ENCODE peak calls at places on chromosomes 11 and 22, in five cellular contexts. P is effector memory CD4-positive, alpha-beta T cell; T is GM23248; J is tibial nerve; M is Peyer's patch. B is an unnamed sample.

GRCh38 chr22:37639771-37640590 is 512 bp downstream of the SH3BP1 start:
- DNase-seq in M (peak; percentile 68), J (no peak), T (peak; percentile 32), P (no peak), B (no peak)

GRCh38 chr22:37002633-37003032 is 16.6 kb downstream of the TST start:
- DNase-seq in T (no peak), J (no peak), P (no peak), M (no peak), B (no peak)

GRCh38 chr11:35412285-35412684 is 7.1 kb downstream of the SLC1A2 start:
- DNase-seq in M (no peak), P (no peak), J (no peak), T (peak; percentile 39), B (no peak)

GRCh38 chr22:37663521-37664140 is 5.1 kb downstream of the PDXP start:
- DNase-seq in J (no peak), T (no peak), P (no peak), M (no peak), B (no peak)

GRCh38 chr22:32964411-32965057 is 93.6 kb downstream of the SYN3 start:
- DNase-seq in T (no peak), P (no peak), M (no peak), J (no peak), B (no peak)

GRCh38 chr22:48581821-48582469 is 1245.7 kb downstream of the BRD1 start:
- DNase-seq in P (no peak), J (no peak), M (no peak), T (no peak), B (no peak)

GRCh38 chr11:18013790-18014507 is 1.1 kb upstream of the SERGEF start:
- DNase-seq in P (no peak), J (no peak), T (peak; percentile 39), M (no peak), B (no peak)

GRCh38 chr11:7143908-7144307 is 55.1 kb downstream of the RBMXL2 start:
- DNase-seq in T (peak; percentile 42), P (no peak), J (no peak), M (no peak), B (no peak)

GRCh38 chr11:116500833-116501622 is 271.8 kb downstream of the BUD13 start:
- DNase-seq in M (no peak), P (no peak), J (no peak), T (no peak), B (no peak)

GRCh38 chr22:41815716-41816115 is 15.2 kb downstream of the CCDC134 start:
- DNase-seq in P (no peak), T (no peak), J (no peak), M (no peak), B (no peak)

GRCh38 chr11:44563716-44564115 is 1.7 kb upstream of the CD82 start:
- DNase-seq in J (no peak), P (no peak), T (peak; percentile 63), M (no peak), B (no peak)

GRCh38 chr22:49093192-49093880 is 734.3 kb downstream of the BRD1 start:
- DNase-seq in T (no peak), M (no peak), J (no peak), P (no peak), B (no peak)

GRCh38 chr11:31827458-31828206 is 16.5 kb upstream of the PAX6 start:
- DNase-seq in J (no peak), M (no peak), P (no peak), T (no peak), B (no peak)

GRCh38 chr11:117704416-117705150 is 92.4 kb downstream of the DSCAML1 start:
- DNase-seq in T (no peak), P (no peak), M (no peak), J (no peak), B (no peak)

GRCh38 chr11:40294343-40294723 is 1165.1 kb downstream of the LRRC4C start:
- DNase-seq in T (no peak), P (no peak), J (no peak), M (no peak), B (no peak)

GRCh38 chr11:63536669-63537292 is at the start of gene PLAAT4:
- DNase-seq in P (no peak), T (peak; percentile 62), J (no peak), M (peak; percentile 74), B (no peak)

GRCh38 chr22:31871475-31871874 is 72.9 kb upstream of the YWHAH start:
- DNase-seq in T (no peak), P (no peak), J (no peak), M (no peak), B (no peak)

GRCh38 chr22:27399161-27399560 is 402.4 kb downstream of the MN1 start:
- DNase-seq in J (no peak), M (no peak), T (peak; percentile 65), P (no peak), B (no peak)

GRCh38 chr11:100863080-100863581 is 176.0 kb downstream of the ARHGAP42 start:
- DNase-seq in J (no peak), M (no peak), P (no peak), T (peak; percentile 81), B (no peak)

GRCh38 chr11:15179167-15179566 is 64.4 kb downstream of the INSC start:
- DNase-seq in M (no peak), P (no peak), J (no peak), T (peak; percentile 69), B (peak; percentile 42)

GRCh38 chr22:40469181-40469580 is 98.8 kb downstream of the SGSM3 start:
- DNase-seq in J (no peak), M (no peak), P (no peak), T (no peak), B (no peak)

GRCh38 chr11:64848779-64849599 is 4.5 kb upstream of the CDC42BPG start:
- DNase-seq in M (peak; percentile 95), P (no peak), J (no peak), T (no peak), B (no peak)

GRCh38 chr11:79263001-79263400 is 177.8 kb downstream of the TENM4 start:
- DNase-seq in T (no peak), P (no peak), M (no peak), J (no peak), B (no peak)

GRCh38 chr11:20031155-20032001 is 128.9 kb downstream of the DBX1 start:
- DNase-seq in T (peak; percentile 87), J (no peak), P (no peak), M (no peak), B (no peak)

GRCh38 chr11:43567396-43567975 is 113.1 kb upstream of the HSD17B12 start:
- DNase-seq in M (no peak), P (no peak), J (no peak), T (peak; percentile 71), B (peak; percentile 28)

GRCh38 chr22:44574057-44574456 is 76.0 kb upstream of the RTL6 start:
- DNase-seq in P (no peak), T (peak; percentile 94), M (peak; percentile 41), J (no peak), B (no peak)

GRCh38 chr22:31753005-31753633 is 700 bp upstream of the DEPDC5 start:
- DNase-seq in J (no peak), T (peak; percentile 45), P (no peak), M (peak; percentile 57), B (no peak)

GRCh38 chr22:50131894-50132293 is 38.6 kb upstream of the PANX2 start:
- DNase-seq in P (no peak), J (no peak), M (no peak), T (no peak), B (no peak)

GRCh38 chr11:116689413-116690127 is 83.2 kb downstream of the BUD13 start:
- DNase-seq in P (no peak), J (no peak), T (no peak), M (no peak), B (no peak)

GRCh38 chr22:45553333-45554039 is 50.8 kb downstream of the FBLN1 start:
- DNase-seq in P (no peak), J (peak; percentile 64), M (peak; percentile 78), T (peak; percentile 84), B (no peak)

GRCh38 chr11:60307507-60308195 is 19.4 kb upstream of the MS4A6E start:
- DNase-seq in J (no peak), M (no peak), T (no peak), P (no peak), B (no peak)

GRCh38 chr11:60305906-60306619 is 21.0 kb upstream of the MS4A6E start:
- DNase-seq in M (no peak), J (no peak), P (no peak), T (peak; percentile 11), B (no peak)

GRCh38 chr11:60315866-60316265 is 11.2 kb upstream of the MS4A6E start:
- DNase-seq in M (no peak), P (no peak), J (no peak), T (no peak), B (no peak)

GRCh38 chr11:60314607-60315321 is 12.3 kb upstream of the MS4A6E start:
- DNase-seq in M (no peak), T (no peak), J (no peak), P (no peak), B (no peak)

DNA sequence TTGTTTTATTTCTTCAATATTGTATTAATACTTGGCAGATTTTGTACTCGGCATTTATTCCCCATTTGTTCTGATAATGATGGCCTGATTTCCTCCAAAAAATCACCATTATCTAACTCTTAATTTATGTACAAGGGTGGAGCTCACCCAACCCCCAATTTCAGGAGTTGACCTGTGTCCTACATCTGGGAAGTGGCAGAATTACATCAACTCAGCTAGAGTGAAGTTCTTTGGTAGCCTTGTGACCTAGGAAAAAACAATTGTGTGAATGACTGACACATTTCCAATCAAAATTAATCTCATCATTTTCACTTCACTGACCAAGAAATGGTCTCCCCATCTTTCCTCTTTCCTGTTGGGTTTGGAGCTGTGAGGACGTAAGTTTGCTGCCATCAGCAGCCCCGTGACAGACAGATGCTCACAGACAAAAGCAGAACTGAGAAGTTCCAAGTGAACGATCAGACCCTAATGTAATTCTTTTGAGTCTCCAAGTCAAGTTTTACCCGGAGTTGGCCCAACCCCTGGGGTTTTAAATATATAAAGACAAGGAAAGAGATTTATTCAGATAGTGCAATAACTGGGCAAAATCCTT is 16.6 kb upstream of the MS4A6E start:
- DNase-seq in M (peak; percentile 59), J (peak; percentile 17), T (no peak), P (no peak), B (no peak)
- H3K27ac ChIP-seq in M (no peak overlapping the region), J (no peak overlapping the region), T (no peak overlapping the region), P (no peak overlapping the region), B (no peak overlapping the region)

GRCh38 chr11:70384486-70385152 is 13.7 kb upstream of the CTTN start:
- DNase-seq in M (no peak), J (no peak), P (no peak), T (no peak), B (no peak)
- H3K27ac ChIP-seq in M (no peak overlapping the region), J (no peak overlapping the region), P (no peak overlapping the region), T (no peak overlapping the region), B (peak overlapping the region; percentile 88)

DNA sequence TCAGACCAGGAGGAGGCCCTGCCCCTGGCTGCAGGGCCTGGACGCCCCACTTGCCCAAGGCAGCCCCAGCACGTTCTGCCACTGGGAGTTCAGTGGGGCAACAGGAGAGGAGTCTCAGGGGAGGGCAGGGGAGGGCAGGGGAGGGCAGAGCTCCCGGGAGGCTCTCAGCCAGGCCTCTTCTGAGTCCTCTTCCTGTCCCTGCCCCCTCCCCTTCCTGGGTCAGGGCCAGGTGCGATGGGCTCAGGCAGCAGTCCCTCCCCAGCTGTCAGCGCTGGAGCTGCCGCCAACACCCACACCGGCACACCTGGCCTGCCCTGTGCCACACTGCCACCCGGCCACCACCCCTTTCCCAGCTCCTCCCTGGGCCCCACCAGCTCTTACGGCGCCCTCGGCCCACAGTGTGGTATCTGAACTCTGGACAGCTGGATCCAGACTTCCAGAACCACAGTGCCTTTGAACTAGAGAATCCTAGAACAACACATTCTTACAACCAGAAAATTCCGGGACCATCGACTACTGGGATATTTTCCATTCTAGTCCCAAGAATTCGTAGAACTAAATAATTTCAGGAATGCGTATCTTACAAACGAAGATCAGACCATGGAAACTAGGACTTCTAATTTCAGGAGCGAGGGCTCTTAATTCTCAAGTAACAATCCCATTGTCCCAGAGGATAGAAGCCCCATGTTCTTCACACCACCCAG is 21.8 kb downstream of the RPL3 start:
- DNase-seq in J (no peak), T (no peak), P (no peak), M (peak; percentile 63), B (no peak)
- H3K27ac ChIP-seq in J (peak overlapping the region; percentile 67), T (no peak overlapping the region), P (no peak overlapping the region), M (peak overlapping the region; percentile 10), B (peak overlapping the region; percentile 69)

GRCh38 chr11:33375236-33375635 is 118.1 kb downstream of the HIPK3 start:
- DNase-seq in P (no peak), J (no peak), M (no peak), T (no peak), B (no peak)
- H3K27ac ChIP-seq in P (no peak overlapping the region), J (no peak overlapping the region), M (no peak overlapping the region), T (no peak overlapping the region), B (no peak overlapping the region)